ENCODE peak calls at places on chromosomes 7 and 10, in nine cellular contexts. P is GM23248; Q is stomach; E is CD8-positive, alpha-beta T cell; M is BJ; U is lower lobe of right lung; Z is body of pancreas; T is left ventricle myocardium inferior; O is fibroblast of lung. A is an unnamed sample.

GRCh38 chr10:126867567-126868365 is 37.5 kb upstream of the DOCK1 start:
- DNase-seq in T (no peak), U (no peak), Z (no peak), Q (no peak), E (no peak), O (peak), M (peak), P (peak), A (peak)

GRCh38 chr7:22143496-22143895 is 197.8 kb upstream of the CDCA7L start:
- DNase-seq in E (no peak), T (no peak), Z (no peak), M (no peak), Q (no peak), O (no peak), P (no peak), U (no peak), A (no peak)

GRCh38 chr10:116848032-116848911 is 1.0 kb upstream of the ENO4 start:
- DNase-seq in U (no peak), P (peak), E (no peak), M (no peak), Q (no peak), T (no peak), Z (peak), O (no peak), A (no peak)

GRCh38 chr7:91941450-91941849 is 788 bp downstream of the AKAP9 start:
- DNase-seq in Q (peak), E (peak), T (peak), Z (peak), M (no peak), P (peak), U (peak), O (peak), A (no peak)

GRCh38 chr10:92690211-92691041 is 671 bp downstream of the HHEX start:
- DNase-seq in P (peak), O (peak), U (peak), E (peak), Z (peak), M (no peak), Q (peak), T (peak), A (no peak)

GRCh38 chr7:138550337-138550736 is 90.3 kb downstream of the TRIM24 start:
- DNase-seq in E (no peak), Z (no peak), O (no peak), P (no peak), U (no peak), M (no peak), Q (no peak), T (no peak), A (no peak)

GRCh38 chr7:77293046-77293445 is 93.4 kb upstream of the FGL2 start:
- DNase-seq in M (no peak), E (no peak), O (no peak), P (no peak), U (no peak), Q (no peak), Z (no peak), T (no peak), A (no peak)

GRCh38 chr7:131328387-131329175 is 905 bp downstream of the MKLN1 start:
- DNase-seq in U (no peak), Z (no peak), Q (no peak), M (peak), P (peak), O (peak), T (no peak), E (no peak), A (no peak)

GRCh38 chr10:6171891-6172354 is 30.8 kb upstream of the PFKFB3 start:
- DNase-seq in T (peak), P (peak), M (peak), Z (peak), U (no peak), E (no peak), Q (peak), O (peak), A (no peak)

GRCh38 chr7:99625321-99625720 is 8.6 kb downstream of the ZSCAN25 start:
- DNase-seq in M (no peak), E (no peak), Z (no peak), T (no peak), P (no peak), Q (no peak), U (no peak), O (no peak), A (no peak)

GRCh38 chr7:33882040-33882800 is 23.1 kb upstream of the BMPER start:
- DNase-seq in P (peak), T (peak), E (no peak), M (no peak), Z (peak), O (peak), U (no peak), Q (no peak), A (no peak)

GRCh38 chr10:96337106-96337505 is 21.7 kb downstream of the OPALIN start:
- DNase-seq in Q (no peak), O (no peak), T (no peak), U (no peak), P (no peak), M (no peak), Z (no peak), E (no peak), A (no peak)

GRCh38 chr10:105681051-105681450 is 1040.0 kb downstream of the SORCS3 start:
- DNase-seq in M (no peak), Q (peak), T (no peak), P (no peak), Z (peak), O (no peak), U (peak), E (no peak), A (no peak)

GRCh38 chr7:1675673-1676549 is 5.8 kb downstream of the ELFN1 start:
- DNase-seq in O (no peak), P (no peak), Z (no peak), E (no peak), Q (no peak), T (no peak), M (no peak), U (peak), A (no peak)

GRCh38 chr7:77995717-77996116 is 197.1 kb downstream of the PHTF2 start:
- DNase-seq in P (peak), U (no peak), T (no peak), Z (no peak), M (no peak), O (no peak), E (no peak), Q (no peak), A (no peak)

GRCh38 chr7:50362712-50363282 is 58.3 kb downstream of the IKZF1 start:
- DNase-seq in E (peak), T (no peak), Z (no peak), P (no peak), O (no peak), M (no peak), Q (no peak), U (no peak), A (no peak)

GRCh38 chr10:132627736-132628512 is 90.3 kb downstream of the INPP5A start:
- DNase-seq in E (no peak), T (peak), M (peak), O (peak), U (peak), Q (peak), P (peak), Z (peak), A (no peak)

GRCh38 chr10:74255800-74256422 is 104.9 kb downstream of the ADK start:
- DNase-seq in U (no peak), M (no peak), Z (no peak), Q (no peak), T (no peak), O (no peak), P (peak), E (no peak), A (no peak)

GRCh38 chr7:6589151-6589828 is 531 bp upstream of the INTS15 start:
- DNase-seq in E (no peak), Q (no peak), T (no peak), Z (no peak), U (no peak), O (no peak), P (no peak), M (no peak), A (no peak)

GRCh38 chr7:9937944-9938631 is 1035.6 kb upstream of the PHF14 start:
- DNase-seq in Z (peak), T (no peak), O (peak), E (no peak), P (peak), M (no peak), U (no peak), Q (no peak), A (peak)

GRCh38 chr10:132788831-132789219 is 2.9 kb upstream of the NKX6-2 start:
- DNase-seq in P (no peak), T (no peak), Z (no peak), Q (no peak), U (no peak), E (no peak), O (no peak), M (no peak), A (no peak)

GRCh38 chr10:30980951-30981616 is 50.6 kb downstream of the ZNF438 start:
- DNase-seq in E (no peak), O (peak), Z (peak), U (no peak), P (peak), M (no peak), Q (peak), T (peak), A (peak)

GRCh38 chr7:80392229-80393169 is 119.4 kb downstream of the GNAT3 start:
- DNase-seq in M (no peak), U (no peak), O (peak), T (no peak), Q (no peak), Z (no peak), E (no peak), P (peak), A (no peak)

GRCh38 chr7:106865130-106866115 is at the start of gene PIK3CG:
- DNase-seq in E (peak), U (no peak), Q (no peak), T (no peak), P (no peak), M (no peak), O (no peak), Z (no peak), A (no peak)

GRCh38 chr10:79249156-79250121 is 97.8 kb upstream of the PPIF start:
- DNase-seq in Q (no peak), T (no peak), E (no peak), P (no peak), Z (no peak), M (no peak), U (no peak), O (no peak), A (no peak)

GRCh38 chr10:116030576-116030975 is 242.4 kb downstream of the GFRA1 start:
- DNase-seq in Z (no peak), Q (no peak), U (no peak), E (no peak), O (no peak), T (no peak), M (no peak), P (no peak), A (no peak)

GRCh38 chr10:99784025-99784730 is 1.7 kb downstream of the ABCC2 start:
- DNase-seq in P (peak), Z (peak), U (no peak), T (no peak), M (peak), Q (no peak), E (no peak), O (peak), A (peak)

GRCh38 chr7:29500719-29501118 is 62.9 kb upstream of the PRR15 start:
- DNase-seq in Z (no peak), P (no peak), M (no peak), T (no peak), Q (no peak), E (no peak), O (no peak), U (no peak), A (no peak)

GRCh38 chr7:17274551-17275245 is 23.8 kb upstream of the AHR start:
- DNase-seq in Z (no peak), U (no peak), T (no peak), P (peak), O (peak), Q (no peak), E (no peak), M (no peak), A (peak)

GRCh38 chr7:150945171-150945852 is 32.8 kb downstream of the KCNH2 start:
- DNase-seq in M (no peak), U (peak), O (no peak), E (no peak), Z (no peak), T (no peak), Q (peak), P (no peak), A (no peak)

GRCh38 chr10:130053561-130053960 is 57.1 kb downstream of the C10orf143 start:
- DNase-seq in M (no peak), P (peak), U (no peak), O (no peak), E (no peak), Z (no peak), Q (no peak), T (no peak), A (no peak)

GRCh38 chr10:89275383-89275782 is 23.8 kb upstream of the LIPA start:
- DNase-seq in P (peak), M (no peak), Q (no peak), O (no peak), U (peak), E (no peak), T (no peak), Z (peak), A (no peak)

GRCh38 chr7:134318443-134318842 is 1.7 kb upstream of the SLC35B4 start:
- DNase-seq in Z (no peak), M (no peak), O (no peak), E (no peak), Q (no peak), U (no peak), P (peak), T (no peak), A (no peak)

GRCh38 chr7:158000160-158000559 is 587.5 kb downstream of the PTPRN2 start:
- DNase-seq in U (no peak), O (no peak), T (no peak), Z (no peak), Q (no peak), M (no peak), P (no peak), E (no peak), A (no peak)

GRCh38 chr7:126426652-126427051 is 826.1 kb downstream of the GRM8 start:
- DNase-seq in P (no peak), T (no peak), U (no peak), M (no peak), Z (no peak), Q (no peak), O (no peak), E (no peak), A (no peak)

GRCh38 chr10:116783011-116783655 is 40.8 kb upstream of the HSPA12A start:
- DNase-seq in E (no peak), Z (no peak), M (no peak), O (no peak), T (no peak), Q (no peak), U (no peak), P (peak), A (no peak)

GRCh38 chr10:86401588-86402282 is 35.1 kb upstream of the GRID1 start:
- DNase-seq in E (peak), Q (no peak), P (peak), T (no peak), O (no peak), Z (peak), M (no peak), U (peak), A (no peak)
- H3K4me3 ChIP-seq in E (peak), Q (peak), P (peak), T (peak), O (no peak), Z (peak), M (peak), U (peak), A (peak)

DNA sequence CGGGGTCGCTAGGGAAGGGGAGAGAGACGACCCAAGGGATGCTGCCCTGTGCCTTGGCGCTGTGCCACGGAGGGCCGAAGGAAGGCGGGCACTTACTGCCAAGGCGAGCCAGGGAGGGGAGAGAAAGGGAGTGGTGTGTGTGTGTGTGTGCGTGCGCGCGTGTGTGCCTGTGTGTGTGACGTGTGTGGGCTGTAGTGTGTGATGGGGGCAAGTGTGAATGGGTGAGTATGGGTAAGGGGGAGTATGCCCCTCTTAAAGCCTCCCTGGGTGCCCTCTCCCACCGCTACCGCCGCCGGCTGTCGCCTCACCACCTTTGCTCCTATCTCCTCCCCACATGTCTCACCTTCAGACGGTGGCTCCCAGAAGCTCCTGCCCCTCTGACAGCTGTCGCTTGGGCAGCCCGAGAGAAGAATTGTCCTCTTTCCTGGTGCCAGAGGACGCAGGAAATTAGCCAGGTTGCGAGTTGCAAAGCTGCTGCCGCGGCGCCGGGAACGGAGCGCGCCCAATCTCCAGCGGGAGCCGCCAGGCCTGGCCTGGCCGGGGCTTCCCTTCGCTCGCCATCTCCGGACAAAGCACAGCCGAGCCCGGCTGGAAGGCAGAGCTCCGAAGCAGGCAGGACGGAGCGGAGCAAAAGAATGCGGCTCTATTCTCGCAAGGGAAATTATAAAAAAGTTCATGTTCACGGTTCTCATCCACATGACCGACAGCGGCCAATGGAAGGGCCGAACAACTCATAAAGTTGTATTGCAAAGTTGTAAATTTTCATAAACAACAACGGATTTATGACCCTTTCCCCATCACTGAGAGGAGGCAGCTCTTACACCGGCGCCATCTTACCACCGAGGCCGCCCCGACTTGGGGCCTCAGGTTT is at the start of gene HOXA3:
- DNase-seq in Q (peak), Z (no peak), M (no peak), U (peak), E (no peak), O (peak), T (peak), P (peak), A (no peak)
- H3K4me3 ChIP-seq in Q (peak), Z (no peak), M (peak), U (peak), E (peak), O (peak), T (peak), P (peak), A (no peak)

DNA sequence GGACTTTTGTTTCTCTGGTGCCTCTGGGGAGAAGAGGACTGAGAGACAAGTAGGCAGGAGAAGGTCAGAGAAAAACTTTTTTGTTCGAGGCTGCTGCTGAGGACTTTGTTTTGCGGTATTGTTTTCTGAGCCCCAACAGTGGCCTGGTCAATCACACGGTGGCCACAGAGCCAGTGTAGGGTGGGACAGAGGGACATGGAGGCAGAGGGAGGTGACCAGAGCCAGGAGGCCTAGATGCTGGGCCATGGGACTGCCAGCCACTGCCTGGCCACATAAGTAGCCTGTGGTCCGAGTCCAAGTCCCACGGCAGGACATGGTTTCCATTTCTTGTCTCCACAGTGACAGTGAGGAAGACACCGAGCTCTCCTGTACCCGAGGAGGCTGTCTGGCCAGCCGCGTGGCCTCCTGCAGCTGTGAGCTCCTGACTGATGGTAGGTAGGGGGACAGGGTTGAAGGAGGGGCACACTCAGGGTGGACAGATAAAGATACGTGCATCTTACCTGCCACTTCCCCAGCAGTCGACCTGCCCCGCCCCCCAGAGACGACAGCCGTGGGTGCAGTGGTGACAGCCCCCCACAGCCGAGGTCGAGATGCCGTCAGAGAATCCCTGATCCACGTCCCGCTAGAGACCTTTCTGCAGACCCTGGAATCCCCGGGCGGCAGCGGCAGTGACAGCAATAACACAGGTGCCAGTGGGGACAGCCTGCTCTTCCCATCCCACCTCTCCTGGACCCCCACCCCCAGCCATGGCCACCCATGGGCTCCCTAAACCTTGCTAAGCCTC is 27.5 kb downstream of the SH2B2 start:
- DNase-seq in O (no peak), Z (no peak), E (no peak), T (no peak), P (no peak), M (no peak), U (peak), Q (no peak), A (no peak)
- H3K4me3 ChIP-seq in O (no peak), Z (no peak), E (no peak), T (no peak), P (no peak), M (no peak), U (no peak), Q (no peak), A (no peak)

GRCh38 chr7:16178069-16178468 is 243.3 kb downstream of the CRPPA start:
- DNase-seq in P (peak), U (no peak), Z (no peak), T (no peak), O (no peak), Q (no peak), E (no peak), M (no peak), A (no peak)
- H3K4me3 ChIP-seq in P (no peak), U (no peak), Z (no peak), T (no peak), O (no peak), Q (no peak), E (no peak), M (no peak), A (no peak)

GRCh38 chr7:26663905-26664673 is 200.3 kb downstream of the SKAP2 start:
- DNase-seq in T (no peak), U (no peak), Q (no peak), E (no peak), P (peak), O (no peak), Z (no peak), M (no peak), A (no peak)

GRCh38 chr7:26667514-26668133 is 196.8 kb downstream of the SKAP2 start:
- DNase-seq in Z (peak), Q (peak), M (peak), U (no peak), O (peak), P (peak), E (peak), T (no peak), A (peak)

GRCh38 chr7:26668821-26669220 is 195.6 kb downstream of the SKAP2 start:
- DNase-seq in T (no peak), Q (no peak), M (no peak), O (no peak), E (no peak), Z (no peak), U (no peak), P (no peak), A (no peak)

GRCh38 chr7:26662646-26663045 is 201.7 kb downstream of the SKAP2 start:
- DNase-seq in Z (no peak), P (no peak), E (no peak), M (no peak), O (no peak), U (no peak), T (no peak), Q (no peak), A (no peak)

GRCh38 chr7:26664735-26665420 is 199.5 kb downstream of the SKAP2 start:
- DNase-seq in Q (no peak), E (peak), T (no peak), U (no peak), P (peak), O (no peak), Z (peak), M (no peak), A (no peak)
- H3K4me3 ChIP-seq in Q (no peak), E (peak), T (no peak), U (peak), P (peak), O (no peak), Z (no peak), M (no peak), A (no peak)

DNA sequence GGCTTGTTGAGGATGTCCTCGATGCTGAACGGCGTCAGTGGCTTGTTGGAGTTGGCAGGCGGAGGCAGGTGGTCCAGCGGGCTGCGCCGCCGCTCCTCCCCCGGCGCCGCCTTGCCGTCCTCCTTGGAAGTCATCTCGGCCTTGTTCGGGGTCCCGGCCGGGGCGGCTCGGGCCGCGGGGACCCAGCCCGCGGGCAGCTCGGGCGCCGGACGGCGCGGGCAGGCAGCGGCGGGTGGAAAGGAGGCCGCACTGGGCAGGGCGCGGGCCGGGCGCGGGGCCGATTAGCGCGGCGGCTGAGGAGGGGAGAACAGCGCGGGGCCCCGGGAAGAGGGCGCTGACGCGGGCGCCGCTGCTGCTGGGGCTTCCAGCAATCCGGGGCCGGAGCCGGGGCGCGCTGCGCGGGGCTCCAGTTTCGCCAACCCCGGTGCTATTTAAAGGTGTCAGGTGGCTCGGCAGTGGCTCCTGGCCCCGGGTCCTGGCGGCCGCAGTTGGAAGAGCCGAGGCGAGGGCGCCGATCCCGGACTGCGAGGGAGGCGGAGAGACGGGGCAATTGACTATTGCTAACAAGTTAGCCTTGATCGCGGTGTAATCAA is 485 bp downstream of the LBX1 start:
- DNase-seq in T (no peak), E (no peak), M (no peak), O (no peak), U (no peak), P (peak), Z (no peak), Q (no peak), A (no peak)
- H3K4me3 ChIP-seq in T (peak), E (no peak), M (no peak), O (no peak), U (peak), P (no peak), Z (no peak), Q (peak), A (no peak)

A was measured in retinal pigment epithelial cell.